ENCODE peak calls at places on chromosomes 6 and 20, in nine cellular contexts. R is stimulated activated CD4-positive, alpha-beta T cell treated with anti-CD3 and anti-CD28 coated beads, Interleukin-4, amount 100 ng/mL, for 48 hours; N is chondrocyte; A is psoas muscle; E is non-pigmented ciliary epithelial cell; G is left cardiac atrium; C is RPMI7951; Z is K562; F is ELF-1. M is an unnamed sample.

GRCh38 chr20:59403261-59403961 is 103.0 kb downstream of the EDN3 start:
- DNase-seq in R (peak; percentile 57), N (peak; percentile 87), A (peak; percentile 45), E (no peak), G (peak; percentile 44), C (no peak), Z (peak; percentile 59), F (peak; percentile 75), M (peak; percentile 59)

GRCh38 chr6:107536183-107536582 is 46.3 kb downstream of the SOBP start:
- DNase-seq in R (no peak), N (no peak), A (no peak), E (no peak), G (no peak), C (no peak), Z (no peak), F (no peak), M (peak; percentile 81)

GRCh38 chr6:95545691-95546090 is 31.6 kb upstream of the MANEA start:
- DNase-seq in R (no peak), N (no peak), A (no peak), E (no peak), G (no peak), C (no peak), Z (no peak), F (no peak), M (no peak)

GRCh38 chr6:130018830-130019795 is 732 bp downstream of the L3MBTL3 start:
- DNase-seq in R (no peak), N (no peak), A (peak; percentile 28), E (no peak), G (peak; percentile 42), C (peak; percentile 58), Z (peak; percentile 47), F (peak; percentile 60), M (peak; percentile 53)

GRCh38 chr6:56478202-56478601 is 164.5 kb downstream of the DST start:
- DNase-seq in R (no peak), N (no peak), A (no peak), E (no peak), G (no peak), C (no peak), Z (no peak), F (no peak), M (no peak)

GRCh38 chr20:51425347-51426106 is 117.0 kb downstream of the NFATC2 start:
- DNase-seq in R (no peak), N (no peak), A (no peak), E (no peak), G (no peak), C (peak; percentile 66), Z (no peak), F (no peak), M (no peak)

GRCh38 chr6:79868098-79868722 is 79.1 kb downstream of the ELOVL4 start:
- DNase-seq in R (peak; percentile 14), N (no peak), A (no peak), E (peak; percentile 23), G (no peak), C (peak; percentile 69), Z (peak; percentile 81), F (peak; percentile 87), M (peak; percentile 90)

GRCh38 chr6:121691126-121691540 is 255.7 kb downstream of the GJA1 start:
- DNase-seq in R (no peak), N (no peak), A (no peak), E (no peak), G (no peak), C (peak; percentile 75), Z (no peak), F (no peak), M (no peak)

GRCh38 chr6:5334341-5334740 is 73.0 kb downstream of the FARS2 start:
- DNase-seq in R (no peak), N (no peak), A (no peak), E (no peak), G (no peak), C (no peak), Z (no peak), F (no peak), M (no peak)

GRCh38 chr20:4898282-4898681 is 103.0 kb downstream of the SLC23A2 start:
- DNase-seq in R (no peak), N (no peak), A (peak; percentile 64), E (peak; percentile 43), G (peak; percentile 64), C (peak; percentile 94), Z (no peak), F (no peak), M (no peak)

GRCh38 chr20:23178806-23179205 is 92.7 kb upstream of the CD93 start:
- DNase-seq in R (no peak), N (no peak), A (no peak), E (no peak), G (peak; percentile 67), C (no peak), Z (peak; percentile 64), F (peak; percentile 17), M (no peak)

GRCh38 chr6:127857051-127857637 is 43.7 kb downstream of the THEMIS start:
- DNase-seq in R (no peak), N (no peak), A (no peak), E (no peak), G (no peak), C (no peak), Z (no peak), F (no peak), M (no peak)

M was measured in NAMALWA.